ENCODE peak calls at places on chromosome 3, in five cellular contexts. One of them, this sample, is unnamed.

GRCh38 chr3:15768421-15769255 is 29.1 kb downstream of the ANKRD28 start:
- DNase-seq in IMR-90: peak; percentile 97
- DNase-seq in NCI-H2081: peak; percentile 10
- DNase-seq in GM20000: peak; percentile 10
- DNase-seq in amygdala: no peak
- DNase-seq in this sample: no peak

GRCh38 chr3:15633766-15634588 is 32.4 kb downstream of the BTD start:
- DNase-seq in NCI-H2081: no peak
- DNase-seq in amygdala: no peak
- DNase-seq in GM20000: no peak
- DNase-seq in IMR-90: peak; percentile 47
- DNase-seq in this sample: no peak

GRCh38 chr3:25861566-25861965 is 71.7 kb downstream of the OXSM start:
- DNase-seq in amygdala: no peak
- DNase-seq in IMR-90: no peak
- DNase-seq in NCI-H2081: no peak
- DNase-seq in GM20000: no peak
- DNase-seq in this sample: no peak

GRCh38 chr3:138348107-138348949 is at the start of gene MRAS:
- DNase-seq in amygdala: no peak
- DNase-seq in IMR-90: peak; percentile 73
- DNase-seq in NCI-H2081: peak; percentile 67
- DNase-seq in GM20000: peak; percentile 50
- DNase-seq in this sample: peak; percentile 2

GRCh38 chr3:33023176-33024136 is 72.0 kb downstream of the CCR4 start:
- DNase-seq in amygdala: no peak
- DNase-seq in IMR-90: no peak
- DNase-seq in GM20000: no peak
- DNase-seq in NCI-H2081: no peak
- DNase-seq in this sample: no peak

GRCh38 chr3:186782542-186783069 is 771 bp upstream of the EIF4A2 start:
- DNase-seq in GM20000: peak; percentile 53
- DNase-seq in IMR-90: no peak
- DNase-seq in NCI-H2081: peak; percentile 66
- DNase-seq in amygdala: peak; percentile 66
- DNase-seq in this sample: no peak

GRCh38 chr3:114194750-114195149 is 15.9 kb upstream of the DRD3 start:
- DNase-seq in GM20000: no peak
- DNase-seq in NCI-H2081: no peak
- DNase-seq in IMR-90: no peak
- DNase-seq in amygdala: no peak
- DNase-seq in this sample: no peak

GRCh38 chr3:14598143-14598569 is 53.4 kb upstream of the CCDC174 start:
- DNase-seq in IMR-90: peak; percentile 39
- DNase-seq in GM20000: peak; percentile 74
- DNase-seq in NCI-H2081: peak; percentile 40
- DNase-seq in amygdala: no peak
- DNase-seq in this sample: peak; percentile 41

GRCh38 chr3:110940074-110940473 is 131.5 kb upstream of the NECTIN3 start:
- DNase-seq in amygdala: no peak
- DNase-seq in GM20000: no peak
- DNase-seq in NCI-H2081: no peak
- DNase-seq in IMR-90: no peak
- DNase-seq in this sample: no peak

GRCh38 chr3:168620854-168621253 is 525.1 kb upstream of the GOLIM4 start:
- DNase-seq in IMR-90: no peak
- DNase-seq in NCI-H2081: peak; percentile 67
- DNase-seq in GM20000: peak; percentile 25
- DNase-seq in amygdala: peak; percentile 73
- DNase-seq in this sample: no peak

This sample was measured in CD4-positive, alpha-beta T cell.